ENCODE peak calls at places on chromosomes 3 and 15, in ten cellular contexts. S is OCI-LY7; K is stimulated activated CD4-positive, alpha-beta T cell treated with anti-CD3 and anti-CD28 coated beads, Interleukin-4, amount 100 ng/mL, for 4 hours; L is D721Med; R is NAMALWA; C is NCI-H345; P is GM19239; M is left lung; F is NCI-H1105; Q is stimulated activated CD8-positive, alpha-beta memory T cell treated with anti-CD3 and anti-CD28 coated beads, Interleukin-12 subunit alpha, Interleukin-12 subunit beta, amount 100 ng/mL, for 4 hours. U is an unnamed sample.

GRCh38 chr3:89098964-89099585 is 8.3 kb upstream of the EPHA3 start:
- DNase-seq in S (peak; percentile 67), K (no peak), L (no peak), R (peak; percentile 57), C (peak; percentile 24), P (no peak), M (no peak), F (peak; percentile 37), Q (no peak), U (peak; percentile 62)

GRCh38 chr15:66749841-66750575 is 48.0 kb downstream of the SMAD6 start:
- DNase-seq in S (no peak), K (no peak), L (no peak), R (no peak), C (no peak), P (no peak), M (no peak), F (no peak), Q (no peak), U (no peak)

GRCh38 chr3:5754602-5755001 is 567.1 kb downstream of the EDEM1 start:
- DNase-seq in S (no peak), K (no peak), L (no peak), R (no peak), C (no peak), P (no peak), M (no peak), F (no peak), Q (no peak), U (no peak)

GRCh38 chr3:45604999-45605398 is 10.4 kb downstream of the LIMD1 start:
- DNase-seq in S (no peak), K (no peak), L (no peak), R (no peak), C (no peak), P (no peak), M (no peak), F (no peak), Q (no peak), U (no peak)

GRCh38 chr3:32901005-32901932 is 50.2 kb upstream of the CCR4 start:
- DNase-seq in S (no peak), K (no peak), L (no peak), R (no peak), C (no peak), P (no peak), M (no peak), F (no peak), Q (no peak), U (no peak)

GRCh38 chr3:167115331-167115934 is 264.7 kb downstream of the ZBBX start:
- DNase-seq in S (no peak), K (no peak), L (no peak), R (no peak), C (no peak), P (no peak), M (no peak), F (no peak), Q (no peak), U (no peak)

GRCh38 chr3:133455281-133455680 is 55.4 kb downstream of the BFSP2 start:
- DNase-seq in S (no peak), K (no peak), L (peak; percentile 28), R (no peak), C (no peak), P (no peak), M (no peak), F (no peak), Q (no peak), U (no peak)

GRCh38 chr3:128573707-128574162 is 76.9 kb downstream of the RPN1 start:
- DNase-seq in S (no peak), K (no peak), L (no peak), R (no peak), C (no peak), P (no peak), M (no peak), F (no peak), Q (no peak), U (no peak)

GRCh38 chr3:182913889-182914288 is 66.4 kb downstream of the DCUN1D1 start:
- DNase-seq in S (peak; percentile 80), K (no peak), L (no peak), R (no peak), C (no peak), P (peak; percentile 27), M (no peak), F (peak; percentile 43), Q (no peak), U (no peak)

GRCh38 chr3:46867550-46867898 is 4.3 kb upstream of the MYL3 start:
- DNase-seq in S (no peak), K (no peak), L (no peak), R (no peak), C (no peak), P (no peak), M (peak; percentile 72), F (no peak), Q (no peak), U (no peak)

GRCh38 chr15:74978503-74978902 is 16.9 kb upstream of the SCAMP5 start:
- DNase-seq in S (no peak), K (peak; percentile 33), L (no peak), R (no peak), C (peak; percentile 49), P (no peak), M (no peak), F (no peak), Q (no peak), U (no peak)

GRCh38 chr15:90046846-90047481 is 45.8 kb downstream of the ZNF710 start:
- DNase-seq in S (peak; percentile 85), K (no peak), L (no peak), R (peak; percentile 63), C (peak; percentile 81), P (peak; percentile 58), M (peak; percentile 74), F (peak; percentile 27), Q (no peak), U (no peak)

GRCh38 chr3:99012051-99012450 is 110.6 kb upstream of the DCBLD2 start:
- DNase-seq in S (peak; percentile 96), K (no peak), L (no peak), R (peak; percentile 43), C (no peak), P (peak; percentile 8), M (no peak), F (no peak), Q (no peak), U (no peak)

GRCh38 chr3:144662729-144663128 is 691.1 kb downstream of the DIPK2A start:
- DNase-seq in S (no peak), K (no peak), L (no peak), R (no peak), C (no peak), P (no peak), M (no peak), F (no peak), Q (no peak), U (no peak)

GRCh38 chr3:127006781-127007436 is 24.0 kb downstream of the PLXNA1 start:
- DNase-seq in S (no peak), K (no peak), L (no peak), R (no peak), C (no peak), P (no peak), M (no peak), F (no peak), Q (no peak), U (no peak)

GRCh38 chr3:182965861-182966366 is 14.4 kb downstream of the DCUN1D1 start:
- DNase-seq in S (no peak), K (no peak), L (no peak), R (no peak), C (no peak), P (no peak), M (no peak), F (no peak), Q (no peak), U (no peak)

GRCh38 chr3:4853749-4854140 is 125.5 kb upstream of the BHLHE40 start:
- DNase-seq in S (no peak), K (no peak), L (no peak), R (no peak), C (no peak), P (no peak), M (no peak), F (no peak), Q (no peak), U (no peak)

GRCh38 chr3:197942956-197943556 is 6.9 kb upstream of the RPL35A start:
- DNase-seq in S (peak; percentile 65), K (no peak), L (no peak), R (peak; percentile 80), C (peak; percentile 33), P (no peak), M (no peak), F (peak; percentile 29), Q (no peak), U (no peak)

GRCh38 chr3:178389258-178389657 is 147.0 kb upstream of the KCNMB2 start:
- DNase-seq in S (no peak), K (no peak), L (no peak), R (no peak), C (no peak), P (no peak), M (no peak), F (no peak), Q (no peak), U (no peak)

GRCh38 chr15:72179950-72180581 is 17.5 kb downstream of the GRAMD2A start:
- DNase-seq in S (no peak), K (no peak), L (no peak), R (no peak), C (no peak), P (no peak), M (peak; percentile 33), F (no peak), Q (no peak), U (no peak)

GRCh38 chr3:100008081-100008698 is 106.1 kb downstream of the FILIP1L start:
- DNase-seq in S (no peak), K (no peak), L (no peak), R (no peak), C (no peak), P (no peak), M (no peak), F (no peak), Q (no peak), U (no peak)

GRCh38 chr3:58471025-58471887 is 20.6 kb upstream of the KCTD6 start:
- DNase-seq in S (no peak), K (peak; percentile 22), L (no peak), R (no peak), C (peak; percentile 90), P (no peak), M (peak; percentile 62), F (peak; percentile 1), Q (peak; percentile 11), U (no peak)

GRCh38 chr15:80929689-80930088 is 59.9 kb downstream of the MESD start:
- DNase-seq in S (no peak), K (no peak), L (no peak), R (no peak), C (no peak), P (no peak), M (no peak), F (no peak), Q (no peak), U (no peak)

GRCh38 chr15:52331490-52332240 is 36.1 kb upstream of the MYO5C start:
- DNase-seq in S (peak; percentile 89), K (peak; percentile 50), L (no peak), R (peak; percentile 81), C (no peak), P (peak; percentile 61), M (no peak), F (no peak), Q (peak; percentile 3), U (no peak)